ENCODE peak calls at places on chromosomes 6 and 20, in seven cellular contexts. F is HL-60, K is upper lobe of right lung, I is progenitor cell of endocrine pancreas, C is left lung, N is glutamatergic neuron, T is fibroblast of lung. U is an unnamed sample.

GRCh38 chr6:159978291-159979135 is 9.6 kb downstream of the IGF2R start:
- DNase-seq in K (no peak), I (no peak), C (no peak), F (no peak), N (no peak), T (no peak), U (peak)

GRCh38 chr6:136669299-136669699 is 119.1 kb upstream of the MAP7 start:
- DNase-seq in F (no peak), K (no peak), T (peak), I (no peak), N (no peak), C (no peak), U (no peak)

GRCh38 chr6:168828800-168829199 is 387.8 kb downstream of the SMOC2 start:
- DNase-seq in T (no peak), K (no peak), C (no peak), F (no peak), I (no peak), N (no peak), U (no peak)

GRCh38 chr6:2165216-2165725 is 80.1 kb downstream of the GMDS start:
- DNase-seq in C (no peak), N (no peak), T (no peak), K (no peak), F (no peak), I (no peak), U (no peak)

GRCh38 chr20:1646975-1647431 is 10.6 kb downstream of the SIRPG start:
- DNase-seq in N (no peak), K (no peak), T (no peak), I (no peak), F (no peak), C (no peak), U (no peak)

GRCh38 chr6:87944541-87944954 is 103.1 kb upstream of the SPACA1 start:
- DNase-seq in K (peak), N (no peak), C (no peak), I (no peak), F (no peak), T (peak), U (no peak)

GRCh38 chr20:61500791-61501321 is 248.8 kb downstream of the CDH4 start:
- DNase-seq in I (no peak), K (no peak), T (peak), F (no peak), C (peak), N (no peak), U (no peak)

GRCh38 chr6:118551673-118552063 is 3.6 kb downstream of the PLN start:
- DNase-seq in I (no peak), N (no peak), C (no peak), F (no peak), T (peak), K (no peak), U (no peak)

GRCh38 chr6:30907758-30908591 is at the start of gene GTF2H4:
- DNase-seq in T (peak), F (peak), N (peak), I (peak), K (peak), C (peak), U (peak)
- TF ChIP-seq CTCF in T (no peak), F (no peak), N (no peak), I (no peak), K (no peak), C (no peak), U (no peak)

GRCh38 chr6:70790483-70790882 is 122.8 kb downstream of the SMAP1 start:
- DNase-seq in C (no peak), K (no peak), N (no peak), F (no peak), T (no peak), I (no peak), U (no peak)
- TF ChIP-seq CTCF in C (no peak), K (no peak), N (no peak), F (no peak), T (no peak), I (no peak), U (no peak)

GRCh38 chr6:131963063-131963462 is 11.9 kb upstream of the CCN2 start:
- DNase-seq in F (no peak), C (no peak), K (no peak), I (no peak), T (no peak), N (no peak), U (no peak)

GRCh38 chr6:131958551-131959470 is 7.6 kb upstream of the CCN2 start:
- DNase-seq in C (no peak), T (no peak), N (no peak), F (no peak), I (no peak), K (no peak), U (no peak)

GRCh38 chr6:131955876-131956275 is 4.7 kb upstream of the CCN2 start:
- DNase-seq in T (no peak), C (no peak), F (no peak), N (no peak), I (no peak), K (no peak), U (no peak)

GRCh38 chr6:131958095-131958494 is 6.9 kb upstream of the CCN2 start:
- DNase-seq in T (no peak), C (no peak), K (no peak), I (no peak), F (no peak), N (no peak), U (no peak)

DNA sequence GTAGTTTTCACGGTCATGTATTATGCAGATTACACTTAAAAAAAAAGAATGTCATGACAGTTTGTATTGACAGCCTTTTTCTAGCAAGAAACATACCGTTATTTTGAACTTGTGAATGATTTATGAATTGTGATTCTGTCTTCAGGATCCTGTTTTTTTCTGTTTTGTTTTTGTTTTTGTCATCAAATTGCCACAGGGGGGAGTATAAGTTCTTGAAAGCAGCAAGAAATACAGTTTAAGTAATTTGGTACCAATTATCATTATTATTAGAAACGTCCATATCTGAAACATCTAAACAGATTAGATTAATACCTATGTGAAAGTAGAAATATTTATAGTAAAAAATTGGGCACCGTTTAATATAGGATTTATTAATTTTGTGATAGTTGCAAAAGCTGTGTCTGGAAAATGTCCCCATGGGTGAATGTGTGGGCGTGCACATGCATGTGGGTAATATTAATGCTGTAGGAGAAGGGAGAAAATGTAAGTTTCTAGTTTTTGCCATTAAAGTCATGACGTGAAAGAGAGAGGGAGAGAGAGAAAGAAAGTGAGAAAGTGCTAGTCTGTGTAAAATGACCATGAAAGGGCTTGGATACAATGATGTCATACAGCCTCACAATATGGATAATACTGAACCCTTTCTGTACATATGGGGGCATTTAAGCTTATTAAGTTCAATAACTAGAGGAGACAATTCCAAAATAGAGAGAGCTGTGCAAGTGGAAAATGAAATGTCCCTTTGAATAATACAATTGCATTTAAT is 9.4 kb upstream of the CCN2 start:
- DNase-seq in N (no peak), K (no peak), I (no peak), T (peak), F (no peak), C (no peak), U (no peak)
- TF ChIP-seq CTCF in N (peak), K (no peak), I (no peak), T (no peak), F (no peak), C (no peak), U (no peak)

GRCh38 chr6:97437087-97437486 is 154.1 kb upstream of the MMS22L start:
- DNase-seq in C (no peak), N (no peak), K (no peak), I (no peak), F (no peak), T (peak), U (no peak)
- TF ChIP-seq CTCF in C (peak), N (peak), K (peak), I (peak), F (peak), T (peak), U (no peak)

GRCh38 chr6:30556006-30556713 is at the start of gene GNL1:
- DNase-seq in C (peak), F (peak), T (peak), I (peak), N (peak), K (peak), U (peak)
- TF ChIP-seq CTCF in C (no peak), F (no peak), T (no peak), I (no peak), N (no peak), K (no peak), U (no peak)

GRCh38 chr6:12147557-12148316 is 135.6 kb downstream of the HIVEP1 start:
- DNase-seq in K (no peak), C (no peak), F (no peak), T (peak), N (no peak), I (no peak), U (no peak)
- TF ChIP-seq CTCF in K (no peak), C (no peak), F (no peak), T (peak), N (no peak), I (peak), U (no peak)

GRCh38 chr6:8664070-8664469 is 228.7 kb upstream of the SLC35B3 start:
- DNase-seq in N (no peak), K (no peak), I (no peak), F (no peak), C (no peak), T (no peak), U (no peak)

GRCh38 chr6:8657522-8657921 is 222.2 kb upstream of the SLC35B3 start:
- DNase-seq in N (no peak), F (no peak), T (no peak), K (no peak), C (no peak), I (no peak), U (no peak)

GRCh38 chr6:8659404-8660189 is 224.3 kb upstream of the SLC35B3 start:
- DNase-seq in F (no peak), N (no peak), K (no peak), C (no peak), T (no peak), I (no peak), U (no peak)

GRCh38 chr6:8655670-8656454 is 220.5 kb upstream of the SLC35B3 start:
- DNase-seq in C (no peak), I (no peak), K (no peak), N (no peak), F (no peak), T (no peak), U (no peak)

GRCh38 chr6:8658391-8658790 is 223.0 kb upstream of the SLC35B3 start:
- DNase-seq in N (no peak), K (no peak), C (no peak), I (no peak), F (no peak), T (no peak), U (no peak)
- TF ChIP-seq CTCF in N (no peak), K (no peak), C (no peak), I (no peak), F (no peak), T (no peak), U (no peak)

GRCh38 chr6:149716181-149716580 is 1.7 kb downstream of the LATS1 start:
- DNase-seq in C (no peak), N (no peak), K (no peak), I (no peak), F (no peak), T (no peak), U (no peak)

GRCh38 chr6:149717255-149717587 is 680 bp downstream of the LATS1 start:
- DNase-seq in C (no peak), K (no peak), I (no peak), F (no peak), T (no peak), N (no peak), U (no peak)

GRCh38 chr6:149716584-149716983 is 1.3 kb downstream of the LATS1 start:
- DNase-seq in K (no peak), F (no peak), N (no peak), I (no peak), C (no peak), T (no peak), U (no peak)

GRCh38 chr6:149719531-149719930 is 1.6 kb upstream of the LATS1 start:
- DNase-seq in F (no peak), I (no peak), C (no peak), K (no peak), T (no peak), N (no peak), U (no peak)

GRCh38 chr6:149717588-149718458 is at the start of gene LATS1:
- DNase-seq in K (peak), N (peak), F (peak), T (peak), C (peak), I (peak), U (peak)
- TF ChIP-seq CTCF in K (no peak), N (no peak), F (no peak), T (no peak), C (no peak), I (no peak), U (no peak)

U was measured in natural killer cell.